ENCODE peak calls at places on chromosome 22, in four cellular contexts. One of them, this sample, is unnamed.
A peak's percentile ranks its signal among the peaks of the same experiment; 100 is the strongest.

GRCh38 chr22:37213941-37214340 is 1.7 kb upstream of the SSTR3 start:
- DNase-seq in GM12878: no peak
- DNase-seq in K562: no peak
- DNase-seq in HL-60: no peak
- DNase-seq in this sample: no peak

GRCh38 chr22:48357961-48358360 is 1469.7 kb downstream of the BRD1 start:
- DNase-seq in GM12878: no peak
- DNase-seq in K562: no peak
- DNase-seq in HL-60: no peak
- DNase-seq in this sample: no peak

GRCh38 chr22:49994361-49995058 is 18.1 kb downstream of the IL17REL start:
- DNase-seq in GM12878: no peak
- DNase-seq in K562: no peak
- DNase-seq in HL-60: no peak
- DNase-seq in this sample: no peak

GRCh38 chr22:22037740-22038139 is 55.2 kb upstream of the TOP3B start:
- DNase-seq in GM12878: no peak
- DNase-seq in K562: peak; percentile 87
- DNase-seq in HL-60: no peak
- DNase-seq in this sample: no peak

GRCh38 chr22:19767427-19768380 is 7.1 kb downstream of the TBX1 start:
- DNase-seq in GM12878: no peak
- DNase-seq in K562: no peak
- DNase-seq in HL-60: no peak
- DNase-seq in this sample: no peak

GRCh38 chr22:44151661-44152060 is 29.1 kb upstream of the PARVG start:
- DNase-seq in GM12878: no peak
- DNase-seq in K562: no peak
- DNase-seq in HL-60: no peak
- DNase-seq in this sample: no peak

GRCh38 chr22:35227248-35227647 is 30.0 kb upstream of the HMGXB4 start:
- DNase-seq in GM12878: no peak
- DNase-seq in K562: no peak
- DNase-seq in HL-60: peak; percentile 25
- DNase-seq in this sample: no peak

GRCh38 chr22:44505796-44506354 is 7.8 kb upstream of the RTL6 start:
- DNase-seq in GM12878: no peak
- DNase-seq in K562: no peak
- DNase-seq in HL-60: no peak
- DNase-seq in this sample: no peak

GRCh38 chr22:19110064-19110458 is 12.2 kb downstream of the DGCR2 start:
- DNase-seq in GM12878: no peak
- DNase-seq in K562: peak; percentile 66
- DNase-seq in HL-60: no peak
- DNase-seq in this sample: no peak

GRCh38 chr22:20979243-20979809 is 2.8 kb upstream of the LZTR1 start:
- DNase-seq in GM12878: no peak
- DNase-seq in K562: peak; percentile 64
- DNase-seq in HL-60: no peak
- DNase-seq in this sample: peak; percentile 67

GRCh38 chr22:44402196-44403111 is 89.7 kb upstream of the SHISAL1 start:
- DNase-seq in GM12878: no peak
- DNase-seq in K562: no peak
- DNase-seq in HL-60: no peak
- DNase-seq in this sample: no peak

GRCh38 chr22:50696799-50697561 is 24.4 kb downstream of the SHANK3 start:
- DNase-seq in GM12878: no peak
- DNase-seq in K562: peak; percentile 8
- DNase-seq in HL-60: no peak
- DNase-seq in this sample: no peak

GRCh38 chr22:25777870-25778269 is 35.9 kb downstream of the MYO18B start:
- DNase-seq in GM12878: peak; percentile 11
- DNase-seq in K562: peak; percentile 31
- DNase-seq in HL-60: no peak
- DNase-seq in this sample: no peak

GRCh38 chr22:48711031-48711431 is 1116.6 kb downstream of the BRD1 start:
- DNase-seq in GM12878: no peak
- DNase-seq in K562: no peak
- DNase-seq in HL-60: no peak
- DNase-seq in this sample: no peak

GRCh38 chr22:29658171-29658570 is 54.7 kb downstream of the NF2 start:
- DNase-seq in GM12878: no peak
- DNase-seq in K562: no peak
- DNase-seq in HL-60: peak; percentile 46
- DNase-seq in this sample: no peak

GRCh38 chr22:21020802-21021429 is 6.0 kb downstream of the P2RX6 start:
- DNase-seq in GM12878: no peak
- DNase-seq in K562: peak; percentile 85
- DNase-seq in HL-60: no peak
- DNase-seq in this sample: no peak

GRCh38 chr22:47276219-47276843 is 513.9 kb downstream of the TBC1D22A start:
- DNase-seq in GM12878: no peak
- DNase-seq in K562: no peak
- DNase-seq in HL-60: no peak
- DNase-seq in this sample: no peak

GRCh38 chr22:41808400-41808799 is 7.9 kb downstream of the CCDC134 start:
- DNase-seq in GM12878: no peak
- DNase-seq in K562: peak; percentile 82
- DNase-seq in HL-60: no peak
- DNase-seq in this sample: no peak

GRCh38 chr22:22955276-22955798 is 67.7 kb downstream of the IGLL5 start:
- DNase-seq in GM12878: no peak
- DNase-seq in K562: no peak
- DNase-seq in HL-60: no peak
- DNase-seq in this sample: no peak

GRCh38 chr22:36162127-36163034 is 1.8 kb upstream of the APOL3 start:
- DNase-seq in GM12878: peak; percentile 70
- DNase-seq in K562: no peak
- DNase-seq in HL-60: no peak
- DNase-seq in this sample: no peak

GRCh38 chr22:47251911-47252310 is 489.5 kb downstream of the TBC1D22A start:
- DNase-seq in GM12878: no peak
- DNase-seq in K562: no peak
- DNase-seq in HL-60: no peak
- DNase-seq in this sample: no peak

GRCh38 chr22:35452351-35452781 is 52.4 kb downstream of the MCM5 start:
- DNase-seq in GM12878: no peak
- DNase-seq in K562: no peak
- DNase-seq in HL-60: no peak
- DNase-seq in this sample: no peak

GRCh38 chr22:49667236-49667635 is 160.4 kb downstream of the BRD1 start:
- DNase-seq in GM12878: no peak
- DNase-seq in K562: no peak
- DNase-seq in HL-60: no peak
- DNase-seq in this sample: no peak

GRCh38 chr22:22752556-22753477 is 108.4 kb downstream of the GGTLC2 start:
- DNase-seq in GM12878: no peak
- DNase-seq in K562: no peak
- DNase-seq in HL-60: peak; percentile 93
- DNase-seq in this sample: no peak

GRCh38 chr22:50531546-50532352 is 1.9 kb upstream of the TYMP start:
- DNase-seq in GM12878: no peak
- DNase-seq in K562: no peak
- DNase-seq in HL-60: peak; percentile 78
- DNase-seq in this sample: peak; percentile 52

GRCh38 chr22:41619979-41620645 is 731 bp downstream of the DESI1 start:
- DNase-seq in GM12878: no peak
- DNase-seq in K562: peak; percentile 46
- DNase-seq in HL-60: no peak
- DNase-seq in this sample: peak; percentile 19

GRCh38 chr22:45284705-45285305 is at the start of gene UPK3A:
- DNase-seq in GM12878: no peak
- DNase-seq in K562: no peak
- DNase-seq in HL-60: no peak
- DNase-seq in this sample: peak; percentile 41

GRCh38 chr22:39472570-39473556 is 16.1 kb downstream of the MGAT3 start:
- DNase-seq in GM12878: no peak
- DNase-seq in K562: peak; percentile 93
- DNase-seq in HL-60: no peak
- DNase-seq in this sample: no peak
- TF ChIP-seq SPI1 in GM12878: no peak
- TF ChIP-seq SPI1 in K562: no peak
- TF ChIP-seq SPI1 in HL-60: no peak
- TF ChIP-seq SPI1 in this sample: no peak

GRCh38 chr22:30830907-30831306 is 136.2 kb downstream of the OSBP2 start:
- DNase-seq in GM12878: no peak
- DNase-seq in K562: no peak
- DNase-seq in HL-60: no peak
- DNase-seq in this sample: no peak
- TF ChIP-seq SPI1 in GM12878: no peak
- TF ChIP-seq SPI1 in K562: no peak
- TF ChIP-seq SPI1 in HL-60: no peak
- TF ChIP-seq SPI1 in this sample: no peak

DNA sequence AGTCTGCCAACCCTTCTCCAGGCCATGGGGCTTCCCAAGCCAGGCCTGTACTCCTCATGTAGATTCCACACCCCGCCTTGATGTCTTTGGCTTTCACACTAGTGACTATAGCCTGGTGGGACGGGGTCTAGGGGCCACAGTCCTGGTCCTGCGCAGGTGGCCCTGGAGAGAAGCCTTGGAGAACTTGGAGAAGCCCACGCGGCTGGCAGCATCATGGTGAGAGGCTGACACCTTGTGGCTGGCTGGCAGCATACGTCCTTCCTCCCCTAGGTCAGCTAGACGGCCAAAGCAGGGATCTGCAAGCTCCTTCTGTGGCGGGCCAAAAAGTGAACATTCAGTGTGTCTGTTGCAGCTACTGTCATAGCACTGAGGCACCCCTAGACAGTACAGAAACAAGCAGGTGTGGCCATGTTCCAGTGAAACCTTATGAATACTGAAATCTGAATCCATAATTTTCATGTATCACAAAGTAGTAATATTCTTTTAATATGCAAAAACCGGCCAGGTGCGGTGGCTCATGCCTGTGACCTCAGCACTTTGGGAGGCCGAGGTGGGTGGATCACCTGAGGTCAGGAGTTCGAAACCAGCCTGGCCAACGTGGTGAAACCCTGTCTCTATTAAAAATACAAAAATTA is 42.0 kb downstream of the FAM83F start:
- DNase-seq in GM12878: no peak
- DNase-seq in K562: peak; percentile 81
- DNase-seq in HL-60: peak; percentile 47
- DNase-seq in this sample: peak; percentile 54
- TF ChIP-seq SPI1 in GM12878: no peak
- TF ChIP-seq SPI1 in K562: no peak
- TF ChIP-seq SPI1 in HL-60: no peak
- TF ChIP-seq SPI1 in this sample: no peak

DNA sequence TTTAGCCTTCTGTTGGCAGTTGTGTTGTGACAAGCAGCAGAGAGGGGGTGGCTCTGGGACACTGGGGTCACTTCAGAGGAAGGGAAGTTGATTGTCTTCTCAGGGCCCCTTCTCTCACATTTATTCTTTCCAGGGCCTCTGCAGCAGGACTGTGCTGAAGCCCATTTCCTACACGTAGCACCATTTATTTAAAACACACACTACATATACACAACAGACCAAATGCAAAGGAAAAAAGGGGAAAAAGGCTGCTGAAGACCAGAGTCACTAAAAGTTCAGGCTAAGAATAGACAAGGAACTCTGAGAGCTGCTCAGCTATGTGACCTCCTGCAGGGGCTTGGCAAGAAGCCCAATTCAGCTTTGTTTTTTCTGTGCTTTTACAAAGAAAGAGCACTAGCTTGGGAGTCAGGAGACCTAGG is 28.3 kb upstream of the UPB1 start:
- DNase-seq in GM12878: no peak
- DNase-seq in K562: peak; percentile 60
- DNase-seq in HL-60: peak; percentile 71
- DNase-seq in this sample: no peak
- TF ChIP-seq SPI1 in GM12878: no peak
- TF ChIP-seq SPI1 in K562: no peak
- TF ChIP-seq SPI1 in HL-60: no peak
- TF ChIP-seq SPI1 in this sample: no peak

GRCh38 chr22:38292694-38293093 is 19.9 kb upstream of the TMEM184B start:
- DNase-seq in GM12878: no peak
- DNase-seq in K562: no peak
- DNase-seq in HL-60: no peak
- DNase-seq in this sample: no peak
- TF ChIP-seq SPI1 in GM12878: no peak
- TF ChIP-seq SPI1 in K562: no peak
- TF ChIP-seq SPI1 in HL-60: no peak
- TF ChIP-seq SPI1 in this sample: no peak

DNA sequence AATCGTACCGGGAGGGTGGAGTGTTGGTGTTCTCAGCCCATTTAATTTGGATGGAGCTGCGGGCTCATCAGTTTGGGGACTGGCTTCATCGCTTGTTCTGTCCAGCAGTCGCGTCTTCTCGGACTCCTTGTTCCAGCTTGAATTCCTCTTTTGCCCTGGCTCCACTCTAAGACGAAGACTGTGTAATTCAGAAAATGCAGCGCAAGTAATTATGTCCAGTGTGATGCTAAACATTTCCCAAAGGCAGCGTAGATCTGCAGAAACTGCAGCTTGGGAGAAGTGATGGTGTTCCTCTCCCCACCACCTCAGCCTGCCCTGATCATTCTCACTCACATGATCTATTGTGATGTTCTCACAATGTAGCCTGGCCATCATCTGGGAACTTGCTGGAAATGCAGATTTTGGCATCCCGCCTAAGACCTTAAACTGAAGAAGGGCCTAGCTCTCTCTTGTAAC is 666 bp downstream of the SLC25A18 start:
- DNase-seq in GM12878: no peak
- DNase-seq in K562: no peak
- DNase-seq in HL-60: no peak
- DNase-seq in this sample: no peak
- TF ChIP-seq SPI1 in GM12878: no peak
- TF ChIP-seq SPI1 in K562: no peak
- TF ChIP-seq SPI1 in HL-60: no peak
- TF ChIP-seq SPI1 in this sample: no peak

GRCh38 chr22:33443688-33444087 is 385.5 kb upstream of the SYN3 start:
- DNase-seq in GM12878: no peak
- DNase-seq in K562: no peak
- DNase-seq in HL-60: no peak
- DNase-seq in this sample: no peak

GRCh38 chr22:33440756-33441155 is 382.6 kb upstream of the SYN3 start:
- DNase-seq in GM12878: no peak
- DNase-seq in K562: no peak
- DNase-seq in HL-60: no peak
- DNase-seq in this sample: no peak

DNA sequence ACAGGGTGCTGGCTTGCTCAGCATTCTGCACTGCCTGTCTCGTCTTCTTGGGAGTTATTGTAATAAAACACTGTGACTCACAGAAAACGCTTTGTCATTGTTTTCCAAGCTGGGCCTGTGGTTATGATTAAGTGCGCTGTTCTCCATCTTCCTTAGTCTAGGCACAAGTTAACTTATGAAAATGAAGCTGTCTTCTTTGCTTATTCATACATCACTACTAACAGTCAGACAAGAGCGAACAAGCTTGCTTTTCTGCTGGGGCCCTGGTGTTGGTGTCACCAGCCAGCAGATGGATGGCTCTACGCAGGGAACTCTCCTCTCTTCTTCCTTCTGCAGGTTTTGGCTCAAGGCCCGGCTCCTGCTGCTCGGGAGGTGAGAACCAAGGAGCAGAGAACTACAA is 380.1 kb upstream of the SYN3 start:
- DNase-seq in GM12878: no peak
- DNase-seq in K562: peak; percentile 0
- DNase-seq in HL-60: no peak
- DNase-seq in this sample: no peak
- TF ChIP-seq SPI1 in GM12878: no peak
- TF ChIP-seq SPI1 in K562: no peak
- TF ChIP-seq SPI1 in HL-60: no peak
- TF ChIP-seq SPI1 in this sample: no peak

This sample was measured in GM12891.